ENCODE peak calls at places on chromosome 5, in nine cellular contexts. X, E, Y, Z, B, W, J, L and T are unnamed samples.

GRCh38 chr5:133945561-133945960 is 22.9 kb downstream of the C5orf15 start:
- DNase-seq in X (no peak), E (peak; percentile 10), Y (no peak), Z (no peak), B (no peak), W (no peak), J (no peak), L (no peak), T (no peak)

GRCh38 chr5:172852490-172853354 is 18.7 kb downstream of the ERGIC1 start:
- DNase-seq in X (no peak), E (peak; percentile 75), Y (no peak), Z (no peak), B (no peak), W (no peak), J (peak; percentile 94), L (peak; percentile 62), T (no peak)

GRCh38 chr5:138708761-138709160 is 44.5 kb upstream of the CTNNA1 start:
- DNase-seq in X (no peak), E (no peak), Y (no peak), Z (no peak), B (no peak), W (no peak), J (no peak), L (no peak), T (no peak)

GRCh38 chr5:143033535-143034260 is 263.5 kb downstream of the ARHGAP26 start:
- DNase-seq in X (no peak), E (peak; percentile 95), Y (no peak), Z (no peak), B (no peak), W (no peak), J (no peak), L (no peak), T (no peak)

GRCh38 chr5:157100140-157100679 is 8.6 kb downstream of the HAVCR2 start:
- DNase-seq in X (no peak), E (peak; percentile 61), Y (no peak), Z (peak; percentile 62), B (no peak), W (no peak), J (no peak), L (peak; percentile 52), T (no peak)

GRCh38 chr5:56851258-56851941 is 36.1 kb downstream of the MAP3K1 start:
- DNase-seq in X (no peak), E (peak; percentile 47), Y (no peak), Z (no peak), B (no peak), W (no peak), J (no peak), L (no peak), T (no peak)

GRCh38 chr5:66230551-66230950 is 86.5 kb downstream of the SREK1 start:
- DNase-seq in X (no peak), E (no peak), Y (no peak), Z (no peak), B (no peak), W (no peak), J (no peak), L (no peak), T (no peak)

GRCh38 chr5:69510694-69511093 is 18.1 kb downstream of the OCLN start:
- DNase-seq in X (no peak), E (no peak), Y (no peak), Z (no peak), B (no peak), W (no peak), J (no peak), L (no peak), T (no peak)

GRCh38 chr5:119470851-119471451 is 18.7 kb downstream of the HSD17B4 start:
- DNase-seq in X (no peak), E (peak; percentile 51), Y (no peak), Z (no peak), B (no peak), W (no peak), J (no peak), L (no peak), T (no peak)